ENCODE peak calls at places on chromosomes 5 and 9, in ten cellular contexts. M is brain microvascular endothelial cell, A is IMR-90, G is Calu3, Z is cardiac fibroblast, S is left lung, P is ovary, K is omental fat pad, I is epithelial cell of esophagus, L is uterus. C is an unnamed sample.

GRCh38 chr5:144638802-144639201 is 468.1 kb downstream of the KCTD16 start:
- DNase-seq in L (no peak), M (no peak), S (no peak), A (no peak), I (no peak), G (no peak), P (no peak), K (no peak), Z (no peak), C (no peak)

GRCh38 chr5:67015577-67016290 is 180.9 kb downstream of the CD180 start:
- DNase-seq in A (peak), L (peak), Z (peak), M (peak), G (no peak), P (no peak), K (no peak), I (peak), S (no peak), C (peak)

GRCh38 chr9:108468364-108468763 is 387.4 kb downstream of the ACTL7B start:
- DNase-seq in Z (peak), A (peak), I (peak), M (peak), P (no peak), S (no peak), L (no peak), G (peak), K (no peak), C (peak)

GRCh38 chr9:131330814-131331600 is 41.5 kb downstream of the PLPP7 start:
- DNase-seq in L (no peak), K (no peak), M (no peak), S (no peak), I (no peak), A (no peak), G (no peak), P (no peak), Z (no peak), C (no peak)

GRCh38 chr5:40428815-40429214 is 250.9 kb upstream of the PTGER4 start:
- DNase-seq in G (no peak), I (no peak), A (no peak), K (no peak), S (no peak), M (no peak), P (no peak), L (no peak), Z (no peak), C (no peak)

GRCh38 chr5:53446908-53447307 is 33.5 kb upstream of the FST start:
- DNase-seq in S (no peak), M (no peak), I (peak), Z (no peak), G (no peak), A (peak), L (no peak), P (no peak), K (no peak), C (no peak)

GRCh38 chr9:94156549-94157407 is 72.5 kb downstream of the PTPDC1 start:
- DNase-seq in G (peak), M (peak), L (peak), P (peak), I (peak), S (peak), K (peak), A (peak), Z (peak), C (peak)

GRCh38 chr9:104868687-104869404 is 59.1 kb downstream of the ABCA1 start:
- DNase-seq in P (peak), G (peak), I (peak), K (no peak), M (peak), Z (peak), L (peak), A (peak), S (peak), C (peak)

GRCh38 chr9:114282926-114283325 is 40.0 kb upstream of the ORM1 start:
- DNase-seq in A (peak), M (peak), L (peak), S (peak), I (peak), G (no peak), Z (peak), P (peak), K (no peak), C (peak)

GRCh38 chr5:1519631-1520141 is 4.1 kb downstream of the LPCAT1 start:
- DNase-seq in A (no peak), S (peak), I (no peak), L (peak), Z (no peak), K (peak), M (no peak), G (no peak), P (peak), C (no peak)

GRCh38 chr9:131657890-131658752 is 81.8 kb downstream of the RAPGEF1 start:
- DNase-seq in I (peak), P (no peak), K (no peak), S (no peak), A (peak), L (no peak), Z (peak), M (peak), G (peak), C (peak)

GRCh38 chr9:95726756-95727155 is 148.7 kb upstream of the ERCC6L2 start:
- DNase-seq in I (peak), K (no peak), L (no peak), M (peak), Z (peak), A (peak), G (no peak), P (no peak), S (no peak), C (peak)

GRCh38 chr9:92686954-92687353 is 17.0 kb upstream of the IPPK start:
- DNase-seq in L (no peak), Z (peak), P (no peak), K (no peak), S (no peak), A (no peak), G (no peak), I (peak), M (no peak), C (no peak)

GRCh38 chr9:20048985-20049384 is 260.1 kb upstream of the SLC24A2 start:
- DNase-seq in P (no peak), K (no peak), M (no peak), A (no peak), S (no peak), G (no peak), Z (no peak), I (no peak), L (no peak), C (no peak)

GRCh38 chr5:89457411-89458329 is 574.7 kb upstream of the MEF2C start:
- DNase-seq in A (no peak), G (peak), M (peak), I (peak), P (no peak), K (peak), S (peak), Z (peak), L (peak), C (peak)

GRCh38 chr5:179187229-179187678 is 127.1 kb downstream of the ZNF354C start:
- DNase-seq in M (peak), L (no peak), S (no peak), I (no peak), Z (no peak), A (no peak), P (no peak), G (no peak), K (no peak), C (no peak)

GRCh38 chr5:16669776-16670175 is 53.0 kb upstream of the RETREG1 start:
- DNase-seq in A (peak), I (no peak), K (no peak), Z (peak), P (no peak), L (no peak), S (no peak), M (peak), G (no peak), C (peak)

GRCh38 chr5:156271569-156271968 is 55.4 kb upstream of the SGCD start:
- DNase-seq in I (no peak), K (no peak), A (no peak), M (no peak), P (no peak), G (no peak), L (no peak), S (no peak), Z (no peak), C (no peak)

GRCh38 chr5:95959051-95959963 is 2.3 kb downstream of the ELL2 start:
- DNase-seq in I (no peak), S (no peak), M (peak), A (peak), K (no peak), L (no peak), Z (no peak), G (peak), P (no peak), C (no peak)

GRCh38 chr9:115425614-115426013 is 307.7 kb upstream of the TNC start:
- DNase-seq in A (no peak), Z (no peak), I (no peak), P (no peak), G (no peak), L (no peak), S (no peak), M (no peak), K (no peak), C (no peak)

GRCh38 chr9:106956971-106957370 is 94.0 kb downstream of the ZNF462 start:
- DNase-seq in P (no peak), A (peak), G (no peak), M (no peak), Z (peak), K (no peak), S (no peak), I (no peak), L (no peak), C (peak)

GRCh38 chr5:31470608-31471007 is 61.3 kb downstream of the DROSHA start:
- DNase-seq in M (peak), K (no peak), Z (peak), P (no peak), S (peak), A (peak), G (no peak), L (no peak), I (no peak), C (peak)

GRCh38 chr5:55534436-55535198 is at the start of gene PLPP1:
- DNase-seq in L (peak), M (peak), G (peak), S (peak), A (peak), Z (peak), I (peak), P (peak), K (peak), C (peak)

GRCh38 chr9:105883847-105884246 is 189.5 kb downstream of the TMEM38B start:
- DNase-seq in S (no peak), Z (no peak), G (no peak), P (no peak), A (no peak), M (no peak), K (no peak), L (no peak), I (no peak), C (no peak)

GRCh38 chr9:116152390-116152789 is 1.2 kb upstream of the PAPPA start:
- DNase-seq in K (no peak), A (peak), S (no peak), M (no peak), I (peak), L (no peak), G (no peak), P (no peak), Z (no peak), C (peak)

GRCh38 chr5:78766412-78766762 is 117.8 kb upstream of the LHFPL2 start:
- DNase-seq in P (no peak), A (no peak), K (no peak), L (no peak), G (no peak), Z (no peak), M (no peak), I (no peak), S (no peak), C (no peak)

GRCh38 chr5:108061941-108062340 is 320.0 kb downstream of the FBXL17 start:
- DNase-seq in M (no peak), K (no peak), S (no peak), I (no peak), A (peak), Z (peak), G (no peak), P (no peak), L (no peak), C (no peak)

GRCh38 chr9:114221706-114222465 is 66.5 kb downstream of the COL27A1 start:
- DNase-seq in K (no peak), I (peak), G (no peak), A (peak), M (no peak), L (no peak), S (no peak), Z (peak), P (no peak), C (peak)

GRCh38 chr5:131265318-131265803 is 1.5 kb downstream of the CDC42SE2 start:
- DNase-seq in L (no peak), G (peak), A (peak), K (no peak), I (peak), Z (peak), P (no peak), S (no peak), M (no peak), C (no peak)

GRCh38 chr5:151808451-151809169 is 36.9 kb downstream of the G3BP1 start:
- DNase-seq in Z (no peak), A (no peak), K (no peak), M (no peak), I (no peak), L (no peak), S (no peak), G (no peak), P (no peak), C (no peak)

GRCh38 chr9:83955985-83956287 is 24.1 kb downstream of the HNRNPK start:
- DNase-seq in M (no peak), P (no peak), G (no peak), S (no peak), L (peak), Z (no peak), A (no peak), K (no peak), I (no peak), C (no peak)

GRCh38 chr5:64653776-64654175 is 36.5 kb upstream of the SHISAL2B start:
- DNase-seq in M (no peak), K (no peak), I (peak), P (no peak), A (peak), L (no peak), S (no peak), G (no peak), Z (no peak), C (no peak)

DNA sequence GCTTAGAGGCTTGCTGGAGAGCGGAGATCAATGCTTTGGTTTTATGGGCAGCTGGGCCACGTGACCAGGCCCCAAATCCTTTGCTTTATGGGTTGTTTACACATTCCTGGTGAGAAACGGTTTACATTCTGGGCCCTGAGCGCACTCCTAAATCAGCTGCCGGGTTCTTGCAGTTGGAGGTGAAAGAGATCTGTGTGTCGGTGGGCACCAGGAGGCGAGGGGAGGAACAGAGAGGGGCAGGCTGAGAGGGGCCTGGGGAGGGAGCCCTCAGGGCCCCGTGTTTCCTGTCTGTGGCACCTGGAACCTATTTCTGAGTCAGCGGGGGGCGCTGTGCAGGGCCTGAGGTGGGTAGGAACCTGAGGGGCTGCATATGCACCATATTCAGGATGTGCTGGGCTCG is 63.5 kb upstream of the HAND1 start:
- DNase-seq in S (no peak), A (no peak), M (no peak), Z (no peak), K (no peak), L (no peak), P (no peak), I (no peak), G (no peak), C (no peak)
- TF ChIP-seq CTCF in S (no peak), A (no peak), M (peak), Z (no peak), K (no peak), L (no peak), P (no peak), I (no peak), G (no peak), C (peak)

DNA sequence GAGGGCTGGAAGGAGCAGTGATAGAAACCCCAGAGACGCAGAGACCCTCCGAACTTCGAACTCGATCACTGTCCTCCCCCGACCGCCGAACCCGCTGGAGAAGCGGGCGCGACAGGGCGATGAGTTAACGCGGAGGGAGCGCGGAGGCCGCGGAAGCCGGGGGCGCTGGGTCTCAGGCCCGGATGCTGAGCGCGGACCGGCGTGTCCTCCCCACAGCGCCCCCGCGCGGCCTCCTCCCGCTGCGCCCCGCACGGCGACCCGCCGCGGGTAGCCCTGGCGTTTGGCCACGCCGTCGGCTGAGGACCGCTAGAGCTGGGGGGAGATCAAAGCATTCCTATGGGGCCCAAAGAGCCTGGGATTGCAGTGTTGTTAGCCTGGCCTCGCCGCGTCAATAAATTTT is 7.7 kb upstream of the DMRT2 start:
- DNase-seq in K (no peak), L (no peak), I (peak), A (no peak), P (no peak), G (no peak), S (no peak), Z (no peak), M (no peak), C (no peak)
- TF ChIP-seq CTCF in K (no peak), L (no peak), I (peak), A (peak), P (no peak), G (no peak), S (no peak), Z (no peak), M (no peak), C (no peak)

GRCh38 chr5:167816864-167817263 is 474.6 kb upstream of the WWC1 start:
- DNase-seq in K (no peak), Z (no peak), S (no peak), M (no peak), A (no peak), L (no peak), I (peak), G (no peak), P (no peak), C (no peak)

GRCh38 chr5:167812871-167813270 is 478.6 kb upstream of the WWC1 start:
- DNase-seq in G (no peak), M (no peak), A (no peak), P (no peak), Z (no peak), I (peak), L (no peak), S (no peak), K (no peak), C (no peak)

GRCh38 chr5:167816354-167816753 is 475.1 kb upstream of the WWC1 start:
- DNase-seq in K (no peak), I (peak), M (no peak), S (no peak), P (no peak), A (peak), G (no peak), Z (peak), L (no peak), C (no peak)

GRCh38 chr5:167814828-167815227 is 476.6 kb upstream of the WWC1 start:
- DNase-seq in K (no peak), A (peak), Z (peak), L (no peak), M (peak), S (no peak), P (no peak), G (no peak), I (peak), C (peak)

DNA sequence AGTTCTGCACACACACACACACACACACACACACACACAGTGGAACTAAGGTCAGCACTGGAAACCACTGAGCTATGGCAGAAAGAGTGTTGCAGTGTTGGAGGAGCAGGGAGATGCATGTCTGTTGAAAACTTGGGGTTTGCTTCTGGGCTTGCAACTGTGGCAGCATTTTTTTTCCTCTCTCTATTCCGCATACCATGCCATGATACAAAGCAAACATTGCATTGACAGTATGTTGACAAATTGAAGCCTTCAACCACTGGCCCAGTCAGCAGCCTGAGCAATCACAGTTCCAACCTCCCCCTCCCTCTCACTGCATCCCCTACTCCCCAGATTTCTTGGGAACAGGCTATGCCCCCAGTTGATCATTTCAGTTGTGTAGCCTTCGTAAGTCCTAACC is 478.1 kb upstream of the WWC1 start:
- DNase-seq in K (no peak), I (peak), A (no peak), M (no peak), P (no peak), L (no peak), G (peak), S (no peak), Z (no peak), C (no peak)
- TF ChIP-seq CTCF in K (no peak), I (no peak), A (no peak), M (no peak), P (no peak), L (no peak), G (no peak), S (no peak), Z (no peak), C (no peak)

GRCh38 chr5:69364850-69365249 is 4.5 kb downstream of the AK6 start:
- DNase-seq in L (no peak), S (no peak), M (no peak), I (no peak), A (no peak), K (no peak), P (no peak), G (no peak), Z (peak), C (no peak)

GRCh38 chr5:69368458-69369368 is 607 bp downstream of the AK6 start:
- DNase-seq in M (peak), A (peak), I (no peak), S (no peak), G (peak), P (no peak), K (no peak), L (no peak), Z (peak), C (peak)

GRCh38 chr5:69367697-69368279 is 1.5 kb downstream of the AK6 start:
- DNase-seq in M (no peak), K (no peak), I (no peak), P (no peak), S (no peak), L (no peak), Z (no peak), G (no peak), A (no peak), C (no peak)

GRCh38 chr5:69360442-69360841 is 8.9 kb downstream of the AK6 start:
- DNase-seq in K (no peak), I (no peak), A (no peak), S (no peak), G (no peak), Z (no peak), L (no peak), P (no peak), M (no peak), C (no peak)

GRCh38 chr5:69364414-69364813 is 4.9 kb downstream of the AK6 start:
- DNase-seq in A (peak), G (no peak), I (peak), Z (peak), L (no peak), S (no peak), P (no peak), K (no peak), M (peak), C (peak)
- TF ChIP-seq CTCF in A (peak), G (no peak), I (peak), Z (peak), L (no peak), S (peak), P (no peak), K (no peak), M (peak), C (peak)

GRCh38 chr5:110865400-110866094 is 126.7 kb downstream of the SLC25A46 start:
- DNase-seq in L (no peak), A (peak), S (no peak), K (no peak), M (peak), P (no peak), Z (peak), G (peak), I (peak), C (peak)
- TF ChIP-seq CTCF in L (no peak), A (peak), S (peak), K (no peak), M (peak), P (no peak), Z (peak), G (peak), I (peak), C (peak)